ENCODE peak calls at places on chromosomes 1 and 21, in eight cellular contexts. J, M, D, H, Y, X, S and G are unnamed samples.

GRCh38 chr1:9164537-9164910 is 35.6 kb upstream of the GPR157 start:
- DNase-seq in M (no peak), Y (no peak), D (no peak), J (no peak), X (no peak), H (no peak), S (no peak), G (no peak)

GRCh38 chr1:163055531-163055930 is 13.6 kb upstream of the RGS4 start:
- DNase-seq in J (no peak), X (no peak), D (no peak), S (peak; percentile 97), H (no peak), M (no peak), Y (no peak), G (no peak)

GRCh38 chr1:220680085-220680687 is 10.0 kb upstream of the C1orf115 start:
- DNase-seq in Y (no peak), H (peak; percentile 64), M (peak; percentile 52), S (peak; percentile 31), J (no peak), X (peak; percentile 41), D (peak; percentile 22), G (peak; percentile 62)

GRCh38 chr1:207243756-207244408 is 77.6 kb upstream of the CD55 start:
- DNase-seq in Y (no peak), M (no peak), S (no peak), H (no peak), J (no peak), X (no peak), D (no peak), G (no peak)

GRCh38 chr1:12386130-12386529 is 156.3 kb downstream of the VPS13D start:
- DNase-seq in H (no peak), D (peak; percentile 49), X (peak; percentile 28), J (no peak), S (no peak), Y (no peak), M (peak; percentile 80), G (no peak)

GRCh38 chr1:75345538-75346292 is 211.5 kb downstream of the LHX8 start:
- DNase-seq in D (no peak), X (peak; percentile 93), H (no peak), J (no peak), S (no peak), Y (no peak), M (no peak), G (peak; percentile 48)

GRCh38 chr1:232319106-232319505 is 310.8 kb downstream of the SIPA1L2 start:
- DNase-seq in S (no peak), H (no peak), M (no peak), D (no peak), Y (no peak), J (no peak), X (no peak), G (no peak)

GRCh38 chr21:17045214-17045835 is 467.5 kb upstream of the CXADR start:
- DNase-seq in X (peak; percentile 3), M (peak; percentile 49), S (no peak), Y (no peak), H (peak; percentile 20), J (no peak), D (no peak), G (peak; percentile 60)

GRCh38 chr1:8094481-8095241 is 68.6 kb upstream of the ERRFI1 start:
- DNase-seq in S (no peak), Y (no peak), D (no peak), X (peak; percentile 80), H (peak; percentile 41), M (no peak), J (no peak), G (peak; percentile 64)

GRCh38 chr1:234348964-234349363 is 24.3 kb upstream of the COA6 start:
- DNase-seq in J (no peak), M (no peak), D (no peak), X (no peak), H (no peak), S (no peak), Y (no peak), G (no peak)

GRCh38 chr1:2215329-2215728 is 12.8 kb upstream of the SKI start:
- DNase-seq in J (no peak), Y (no peak), S (no peak), D (no peak), X (no peak), H (no peak), M (no peak), G (no peak)

GRCh38 chr1:160217466-160218165 is 12.4 kb downstream of the PEA15 start:
- DNase-seq in Y (no peak), X (no peak), H (no peak), S (peak; percentile 45), D (no peak), J (no peak), M (no peak), G (no peak)

GRCh38 chr1:241213147-241213546 is 143.9 kb downstream of the RGS7 start:
- DNase-seq in J (no peak), S (no peak), H (no peak), M (peak; percentile 21), D (no peak), Y (no peak), X (peak; percentile 62), G (no peak)

GRCh38 chr1:68164970-68165369 is 67.4 kb downstream of the WLS start:
- DNase-seq in J (no peak), Y (no peak), M (no peak), S (no peak), D (no peak), X (no peak), H (no peak), G (no peak)

GRCh38 chr21:17782051-17782450 is 37.1 kb downstream of the C21orf91 start:
- DNase-seq in M (no peak), X (no peak), Y (no peak), J (no peak), H (no peak), S (no peak), D (peak; percentile 66), G (no peak)

GRCh38 chr1:173853074-173853473 is 14.7 kb downstream of the GAS5 start:
- DNase-seq in M (no peak), Y (no peak), D (no peak), S (no peak), J (no peak), X (peak; percentile 63), H (peak; percentile 39), G (peak; percentile 59)

GRCh38 chr1:5770981-5771765 is 221.1 kb downstream of the NPHP4 start:
- DNase-seq in D (no peak), X (no peak), J (no peak), H (no peak), S (no peak), M (no peak), Y (no peak), G (peak; percentile 6)

GRCh38 chr1:54857741-54858665 is 29.0 kb downstream of the DHCR24 start:
- DNase-seq in M (no peak), X (peak; percentile 37), J (no peak), S (no peak), Y (no peak), D (no peak), H (peak; percentile 48), G (peak; percentile 31)

GRCh38 chr1:11030865-11031264 is 16.2 kb downstream of the MASP2 start:
- DNase-seq in Y (no peak), M (no peak), D (no peak), X (no peak), H (no peak), J (no peak), S (no peak), G (no peak)

GRCh38 chr1:154614887-154615286 is 6.9 kb upstream of the ADAR start:
- DNase-seq in X (no peak), H (no peak), S (no peak), M (no peak), Y (no peak), D (no peak), J (no peak), G (no peak)

GRCh38 chr1:35615440-35615839 is 25.9 kb downstream of the PSMB2 start:
- DNase-seq in H (no peak), M (no peak), Y (no peak), J (no peak), S (peak; percentile 24), X (no peak), D (no peak), G (no peak)

GRCh38 chr1:50422675-50422945 is 633 bp downstream of the DMRTA2 start:
- DNase-seq in M (no peak), D (no peak), H (no peak), Y (no peak), S (no peak), X (no peak), J (no peak), G (no peak)

GRCh38 chr1:201535046-201535777 is 3.7 kb upstream of the NAV1 start:
- DNase-seq in H (no peak), X (peak; percentile 79), S (no peak), J (no peak), Y (no peak), D (no peak), M (no peak), G (peak; percentile 82)

GRCh38 chr1:25912076-25912831 is 6.0 kb upstream of the STMN1 start:
- DNase-seq in Y (no peak), X (peak; percentile 72), M (peak; percentile 77), H (peak; percentile 73), S (no peak), J (no peak), D (no peak), G (peak; percentile 82)